ENCODE peak calls at places on chromosome 15, in four cellular contexts. K is sigmoid colon, V is A549, O is thyroid gland. X is an unnamed sample.

GRCh38 chr15:92077353-92078080 is 224.0 kb downstream of the SLCO3A1 start:
- DNase-seq in O (peak), K (peak), V (peak), X (peak)

GRCh38 chr15:26146162-26146561 is 283.0 kb upstream of the ATP10A start:
- DNase-seq in K (no peak), O (no peak), V (no peak), X (no peak)

GRCh38 chr15:29115093-29115991 is 154.3 kb downstream of the NSMCE3 start:
- DNase-seq in V (peak), K (no peak), O (peak), X (no peak)

GRCh38 chr15:25812845-25813244 is 50.3 kb downstream of the ATP10A start:
- DNase-seq in O (no peak), V (no peak), K (no peak), X (no peak)

GRCh38 chr15:29934251-29934650 is 112.0 kb upstream of the TJP1 start:
- DNase-seq in O (no peak), V (peak), K (no peak), X (no peak)

GRCh38 chr15:46089438-46090044 is 454.7 kb downstream of the SQOR start:
- DNase-seq in V (no peak), O (no peak), K (no peak), X (no peak)

GRCh38 chr15:72237286-72238224 is 6.6 kb upstream of the PKM start:
- DNase-seq in V (peak), O (peak), K (peak), X (peak)

GRCh38 chr15:53759333-53759975 is at the start of gene WDR72:
- DNase-seq in O (peak), K (no peak), V (no peak), X (no peak)

GRCh38 chr15:74552761-74553441 is 11.9 kb downstream of the ARID3B start:
- DNase-seq in O (no peak), V (no peak), K (no peak), X (no peak)

GRCh38 chr15:25689592-25689991 is 173.5 kb downstream of the ATP10A start:
- DNase-seq in V (no peak), O (no peak), K (peak), X (peak)

GRCh38 chr15:32104061-32104980 is 74.0 kb downstream of the CHRNA7 start:
- DNase-seq in V (no peak), O (no peak), K (no peak), X (no peak)

GRCh38 chr15:71413419-71413818 is 298.1 kb downstream of the THSD4 start:
- DNase-seq in O (no peak), V (no peak), K (no peak), X (no peak)

GRCh38 chr15:58212909-58213526 is 74.8 kb downstream of the AQP9 start:
- DNase-seq in V (peak), O (peak), K (no peak), X (no peak)

GRCh38 chr15:39880718-39881387 is 39.2 kb downstream of the GPR176 start:
- DNase-seq in V (no peak), O (no peak), K (no peak), X (no peak)

GRCh38 chr15:63572749-63573464 is 24.3 kb upstream of the FBXL22 start:
- DNase-seq in K (no peak), O (no peak), V (no peak), X (no peak)

GRCh38 chr15:62758126-62758951 is 284.2 kb upstream of the TPM1 start:
- DNase-seq in K (peak), V (peak), O (peak), X (no peak)

GRCh38 chr15:92683511-92683834 is 27.9 kb upstream of the FAM174B start:
- DNase-seq in O (peak), V (no peak), K (peak), X (peak)

GRCh38 chr15:84981711-84982300 is at the start of gene PDE8A:
- DNase-seq in V (peak), K (peak), O (peak), X (no peak)

GRCh38 chr15:62782100-62782791 is 260.3 kb upstream of the TPM1 start:
- DNase-seq in V (peak), O (peak), K (peak), X (peak)

GRCh38 chr15:83747718-83748110 is 93.8 kb downstream of the ADAMTSL3 start:
- DNase-seq in O (no peak), V (no peak), K (no peak), X (no peak)

GRCh38 chr15:36951747-36952247 is 148.6 kb downstream of the MEIS2 start:
- DNase-seq in O (no peak), K (no peak), V (no peak), X (no peak)

GRCh38 chr15:85707519-85708338 is 87.0 kb downstream of the KLHL25 start:
- DNase-seq in V (no peak), K (no peak), O (peak), X (no peak)

GRCh38 chr15:76433798-76434400 is 97.3 kb downstream of the ISL2 start:
- DNase-seq in K (no peak), O (no peak), V (no peak), X (no peak)

GRCh38 chr15:85761635-85762034 is 33.1 kb downstream of the KLHL25 start:
- DNase-seq in V (no peak), O (no peak), K (no peak), X (no peak)

GRCh38 chr15:36798366-36798765 is 218.9 kb downstream of the CDIN1 start:
- DNase-seq in O (no peak), K (no peak), V (peak), X (no peak)

GRCh38 chr15:32029409-32029861 is 880 bp upstream of the CHRNA7 start:
- DNase-seq in O (peak), V (peak), K (no peak), X (peak)

GRCh38 chr15:83764201-83764839 is 110.4 kb downstream of the ADAMTSL3 start:
- DNase-seq in O (no peak), K (no peak), V (no peak), X (no peak)

GRCh38 chr15:87082576-87082975 is 1002.9 kb downstream of the AGBL1 start:
- DNase-seq in O (no peak), V (no peak), K (no peak), X (no peak)

GRCh38 chr15:58951388-58952060 is 18.0 kb upstream of the SLTM start:
- DNase-seq in O (no peak), V (no peak), K (no peak), X (no peak)

GRCh38 chr15:57784081-57784488 is 77.6 kb downstream of the POLR2M start:
- DNase-seq in V (no peak), K (no peak), O (no peak), X (no peak)

GRCh38 chr15:84638103-84638502 is 16.0 kb downstream of the WDR73 start:
- DNase-seq in O (peak), K (no peak), V (no peak), X (no peak)

GRCh38 chr15:62742409-62743171 is 300.0 kb upstream of the TPM1 start:
- DNase-seq in O (peak), V (peak), K (peak), X (peak)

GRCh38 chr15:61171190-61171589 is 57.9 kb downstream of the RORA start:
- DNase-seq in O (no peak), V (no peak), K (no peak), X (no peak)

GRCh38 chr15:37099321-37100108 is 834 bp downstream of the MEIS2 start:
- DNase-seq in V (peak), K (peak), O (no peak), X (peak)

GRCh38 chr15:81498314-81498713 is 124.3 kb upstream of the TMC3 start:
- DNase-seq in K (no peak), V (no peak), O (no peak), X (no peak)

GRCh38 chr15:27088584-27089232 is 117.7 kb downstream of the GABRG3 start:
- DNase-seq in K (no peak), V (no peak), O (no peak), X (no peak)

GRCh38 chr15:98111806-98112205 is 151.3 kb downstream of the ARRDC4 start:
- DNase-seq in V (no peak), O (no peak), K (no peak), X (no peak)

GRCh38 chr15:71462638-71463037 is 347.4 kb downstream of the THSD4 start:
- DNase-seq in O (no peak), V (no peak), K (no peak), X (no peak)

DNA sequence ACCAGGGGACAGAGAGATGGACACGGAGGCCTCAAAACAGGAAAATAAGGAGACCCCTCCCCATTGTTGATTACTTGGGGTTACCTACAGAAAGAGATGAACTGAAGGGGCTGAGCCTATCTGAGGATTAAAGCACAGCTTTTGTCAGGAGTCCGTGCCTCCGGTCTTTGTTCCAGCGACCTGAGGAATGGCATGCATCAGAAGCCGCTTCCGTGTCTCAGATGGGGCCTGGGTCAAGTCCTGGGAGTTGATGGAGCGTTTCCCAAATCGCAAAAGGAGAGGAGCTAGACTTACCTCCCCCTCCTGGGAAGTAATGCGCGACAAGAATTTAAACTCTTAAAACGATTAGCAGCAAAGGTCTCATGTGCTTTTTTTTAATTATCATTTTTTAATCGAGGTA is 1.0 kb upstream of the ALDH1A3 start:
- DNase-seq in V (no peak), K (no peak), O (no peak), X (no peak)
- H3K4me3 ChIP-seq in V (peak), K (peak), O (no peak), X (peak)

DNA sequence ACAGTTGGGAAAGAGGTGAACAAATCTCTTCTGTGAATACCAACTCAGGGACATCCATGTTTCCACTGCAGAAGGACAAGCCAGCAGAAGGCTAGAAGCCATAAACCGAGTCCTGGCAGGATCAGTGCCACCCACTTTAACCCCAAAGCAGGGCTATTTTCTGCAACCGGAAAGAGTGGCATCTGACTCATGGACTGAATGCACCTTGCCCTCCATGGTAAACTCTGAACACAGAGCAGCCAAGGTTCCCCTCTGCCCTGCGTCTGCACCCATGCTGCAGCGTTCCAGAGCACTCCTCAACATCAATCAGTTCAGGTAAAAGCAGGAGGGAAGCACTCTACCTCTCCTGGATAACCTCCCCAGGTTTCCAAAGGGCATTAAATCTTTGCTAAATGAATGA is 823 bp upstream of the NGRN start:
- DNase-seq in V (peak), O (no peak), K (no peak), X (no peak)
- TF ChIP-seq POLR2A in V (peak), O (no peak), K (no peak), X (no peak)

GRCh38 chr15:48354694-48355303 is 23.6 kb downstream of the DUT start:
- DNase-seq in O (no peak), K (no peak), V (no peak), X (no peak)

GRCh38 chr15:48355377-48355776 is 24.1 kb downstream of the DUT start:
- DNase-seq in K (no peak), O (no peak), V (no peak), X (no peak)

GRCh38 chr15:48358229-48358641 is 27.0 kb downstream of the DUT start:
- DNase-seq in O (no peak), V (no peak), K (no peak), X (no peak)

GRCh38 chr15:48352474-48353072 is 21.3 kb downstream of the DUT start:
- DNase-seq in O (peak), V (peak), K (peak), X (peak)
- H3K4me3 ChIP-seq in O (no peak), V (no peak), K (no peak), X (no peak)

DNA sequence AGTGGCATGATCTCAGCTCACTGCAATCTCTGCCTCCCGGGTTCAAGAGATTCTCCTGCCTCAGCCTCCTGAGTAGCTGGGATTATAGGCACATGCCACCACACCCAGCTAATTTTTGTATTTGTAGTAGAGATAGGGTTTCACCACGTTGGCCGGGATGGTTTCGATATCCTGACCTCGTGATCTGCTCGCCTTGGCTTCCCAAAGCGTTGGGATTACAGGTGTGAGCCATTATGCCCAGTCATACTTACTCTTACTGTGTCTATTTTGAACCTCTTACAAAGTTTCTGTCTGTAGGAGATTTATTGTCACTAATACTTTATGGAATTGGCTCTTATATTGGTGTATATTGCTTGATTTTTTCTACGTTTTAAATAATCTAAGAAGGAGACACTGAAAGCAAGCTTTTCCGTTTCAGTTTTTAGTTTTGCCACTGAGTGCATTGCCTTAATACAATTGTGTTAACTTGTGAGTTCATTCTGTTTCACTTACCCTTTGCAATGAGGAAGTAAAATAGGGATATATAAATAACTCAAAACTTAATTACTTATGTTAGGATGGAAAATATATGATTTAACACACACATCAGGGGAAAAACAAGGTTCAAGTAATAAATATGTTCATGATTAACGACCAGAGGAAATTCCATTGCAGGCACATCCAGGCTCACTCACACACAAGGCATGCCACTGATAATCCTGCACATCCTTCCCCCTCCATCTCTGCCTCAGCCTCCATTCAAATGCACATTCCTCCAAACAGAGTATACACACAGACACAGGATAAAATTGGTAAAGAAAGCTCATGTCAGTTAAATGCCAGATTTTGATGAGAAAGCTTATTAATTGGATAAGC is 279.3 kb upstream of the RASGRP1 start:
- DNase-seq in V (no peak), K (no peak), O (no peak), X (no peak)
- TF ChIP-seq POLR2A in V (no peak), K (no peak), O (no peak), X (no peak)

GRCh38 chr15:99453646-99454045 is 112.1 kb upstream of the MEF2A start:
- DNase-seq in V (no peak), K (peak), O (no peak), X (no peak)
- H3K4me3 ChIP-seq in V (no peak), K (no peak), O (no peak), X (no peak)

GRCh38 chr15:69317392-69317841 is 18.7 kb downstream of the PAQR5 start:
- DNase-seq in O (no peak), K (no peak), V (no peak), X (no peak)
- TF ChIP-seq POLR2A in O (no peak), K (peak), V (no peak), X (no peak)

GRCh38 chr15:65841121-65841930 is 28.0 kb upstream of the RAB11A start:
- DNase-seq in K (no peak), O (peak), V (no peak), X (no peak)
- H3K4me3 ChIP-seq in K (no peak), O (no peak), V (no peak), X (no peak)

DNA sequence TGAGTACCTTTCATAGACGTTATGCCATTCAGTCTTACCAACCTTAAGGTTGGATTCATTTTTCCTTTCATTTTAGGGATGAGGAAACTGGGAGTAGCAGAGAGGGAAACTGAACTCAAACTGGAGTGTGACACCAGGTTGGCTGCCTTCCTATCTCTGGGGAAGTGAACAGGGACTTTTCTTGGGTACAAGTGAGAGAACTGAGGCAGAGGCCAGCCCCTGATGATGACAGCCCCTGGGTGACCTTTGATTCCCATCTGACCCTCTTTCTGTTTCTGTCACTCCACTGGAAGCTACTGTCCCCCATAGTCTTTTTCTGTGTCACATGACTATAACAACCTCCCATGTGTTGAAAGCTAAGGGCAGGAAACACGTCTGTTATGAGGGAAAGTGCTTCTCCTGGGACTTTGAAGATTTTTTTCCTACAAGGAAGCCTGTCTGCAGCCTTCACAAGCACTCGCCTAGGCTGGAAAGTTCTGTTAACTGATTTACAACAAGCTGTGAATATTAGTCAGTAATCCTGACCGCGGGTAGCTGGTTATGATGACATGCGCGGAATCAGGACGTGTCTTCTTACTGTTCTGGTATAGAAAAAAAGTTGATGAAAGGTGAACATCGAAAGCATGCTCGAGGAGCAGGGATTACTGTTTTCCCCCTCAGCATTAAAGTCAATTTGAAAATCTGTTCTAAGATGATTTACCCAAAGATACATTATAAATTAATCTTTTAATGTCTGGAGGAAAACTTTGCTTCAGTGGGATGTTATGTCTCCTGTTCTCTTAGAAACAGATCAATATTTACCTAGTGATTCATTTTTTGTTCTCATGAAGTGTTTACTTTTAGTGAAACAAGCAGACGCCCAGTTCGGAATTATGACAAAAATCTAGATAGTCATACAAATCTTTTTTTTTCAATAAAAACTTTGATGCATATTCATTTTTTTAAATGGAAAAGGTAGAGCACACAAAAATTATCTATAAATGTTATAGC is 31.5 kb downstream of the ABHD2 start:
- DNase-seq in O (no peak), V (peak), K (no peak), X (no peak)
- TF ChIP-seq POLR2A in O (no peak), V (no peak), K (no peak), X (no peak)

GRCh38 chr15:78050441-78050809 is 27.1 kb downstream of the TBC1D2B start:
- DNase-seq in O (no peak), K (no peak), V (no peak), X (no peak)

GRCh38 chr15:78049691-78050440 is 27.6 kb downstream of the TBC1D2B start:
- DNase-seq in V (no peak), O (no peak), K (no peak), X (no peak)

GRCh38 chr15:78052545-78052944 is 25.0 kb downstream of the TBC1D2B start:
- DNase-seq in O (peak), K (no peak), V (no peak), X (no peak)

GRCh38 chr15:78051622-78052405 is 25.7 kb downstream of the TBC1D2B start:
- DNase-seq in K (no peak), O (peak), V (no peak), X (no peak)

DNA sequence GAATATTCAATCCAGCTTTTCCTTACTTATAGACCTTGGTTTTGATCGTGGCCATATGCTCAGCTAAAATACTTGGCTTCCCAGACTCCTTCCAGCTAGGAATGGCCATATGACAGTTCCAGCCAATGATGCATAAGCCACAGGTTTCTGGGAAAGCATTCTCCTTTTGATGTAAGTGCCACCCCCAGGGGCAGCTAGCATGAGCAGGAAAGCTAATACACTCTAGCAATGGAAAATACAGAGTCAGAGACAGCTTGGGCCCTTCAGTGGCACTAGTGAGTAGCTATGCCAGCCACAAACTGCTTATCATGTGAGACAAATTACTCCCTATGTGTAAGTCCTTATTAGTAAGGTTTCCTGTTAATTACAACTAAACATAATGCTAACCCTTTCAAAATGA is 26.7 kb downstream of the TBC1D2B start:
- DNase-seq in K (no peak), O (no peak), V (no peak), X (no peak)
- H3K4me3 ChIP-seq in K (no peak), O (no peak), V (no peak), X (no peak)

X was measured in uterus.